ENCODE peak calls at places on chromosomes 1 and 21, in five cellular contexts. H, Z, R, A and C are unnamed samples. For H3K9me3 and H3K36me3, the result is how much of the 10 kb centered on the place peaks cover.

GRCh38 chr1:235319255-235319654 is 8.7 kb downstream of the ARID4B start:
- DNase-seq in R (no peak), A (no peak), Z (no peak), H (no peak), C (no peak)

GRCh38 chr1:68115308-68115707 is 64.9 kb upstream of the DIRAS3 start:
- DNase-seq in Z (no peak), R (no peak), H (no peak), A (no peak), C (no peak)

GRCh38 chr1:29879217-29879616 is 642.9 kb downstream of the PTPRU start:
- DNase-seq in A (no peak), R (no peak), H (no peak), Z (no peak), C (no peak)

GRCh38 chr1:110707257-110707656 is 32.5 kb upstream of the KCNA3 start:
- DNase-seq in H (no peak), Z (no peak), A (no peak), R (no peak), C (no peak)

GRCh38 chr1:113519561-113519960 is 129.2 kb downstream of the MAGI3 start:
- DNase-seq in A (peak), Z (peak), R (no peak), H (no peak), C (peak)

GRCh38 chr21:14785679-14786078 is 239.6 kb upstream of the SAMSN1 start:
- DNase-seq in A (no peak), H (no peak), R (no peak), Z (no peak), C (no peak)

GRCh38 chr1:150954708-150955107 is 19.9 kb downstream of the CERS2 start:
- DNase-seq in H (no peak), A (no peak), Z (no peak), R (no peak), C (no peak)

GRCh38 chr1:111851552-111851951 is 95.9 kb downstream of the DDX20 start:
- DNase-seq in H (no peak), Z (no peak), R (no peak), A (no peak), C (peak)

GRCh38 chr1:229204863-229205777 is 65.8 kb upstream of the RAB4A start:
- DNase-seq in R (peak), H (no peak), Z (peak), A (no peak), C (peak)

GRCh38 chr1:186568221-186568620 is 107.3 kb upstream of the PDC start:
- DNase-seq in R (no peak), Z (no peak), H (no peak), A (peak), C (no peak)

GRCh38 chr1:147266381-147266780 is 23.9 kb downstream of the CHD1L start:
- DNase-seq in H (no peak), R (no peak), A (no peak), Z (no peak), C (no peak)

GRCh38 chr1:109482796-109483638 is 688 bp upstream of the ATXN7L2 start:
- DNase-seq in A (no peak), H (no peak), R (peak), Z (no peak), C (peak)

GRCh38 chr1:150537732-150538684 is 11.2 kb upstream of the ADAMTSL4 start:
- DNase-seq in H (peak), R (peak), Z (peak), A (no peak), C (peak)

GRCh38 chr1:54516249-54516920 is 31.6 kb upstream of the ACOT11 start:
- DNase-seq in Z (no peak), R (no peak), H (no peak), A (peak), C (no peak)

GRCh38 chr1:170288155-170288554 is 142.4 kb downstream of the NTMT2 start:
- DNase-seq in Z (no peak), A (no peak), R (no peak), H (no peak), C (no peak)

GRCh38 chr21:42565886-42566523 is 52.4 kb downstream of the SLC37A1 start:
- DNase-seq in Z (no peak), R (peak), A (no peak), H (no peak), C (no peak)

GRCh38 chr21:38669186-38669585 is 136.5 kb upstream of the ETS2 start:
- DNase-seq in R (no peak), Z (peak), A (peak), H (no peak), C (peak)

GRCh38 chr1:234562336-234562735 is 47.6 kb downstream of the IRF2BP2 start:
- DNase-seq in A (no peak), H (no peak), Z (no peak), R (peak), C (no peak)

GRCh38 chr1:13549521-13549920 is 34.1 kb upstream of the PDPN start:
- DNase-seq in A (no peak), Z (no peak), H (no peak), R (no peak), C (no peak)

GRCh38 chr1:13546791-13547190 is 33.0 kb upstream of the LRRC38 start:
- DNase-seq in Z (no peak), R (no peak), A (no peak), H (no peak), C (no peak)

GRCh38 chr1:13549021-13549420 is 34.6 kb upstream of the PDPN start:
- DNase-seq in Z (no peak), R (no peak), H (no peak), A (no peak), C (no peak)

GRCh38 chr1:13550663-13551062 is 33.0 kb upstream of the PDPN start:
- DNase-seq in R (no peak), Z (no peak), H (no peak), A (peak), C (no peak)

GRCh38 chr1:13548281-13548680 is 34.5 kb upstream of the LRRC38 start:
- DNase-seq in Z (no peak), R (no peak), A (no peak), H (no peak), C (no peak)
- H3K9me3 ChIP-seq in Z (under half), R (under half), A (under half), H (under half), C (under half)

DNA sequence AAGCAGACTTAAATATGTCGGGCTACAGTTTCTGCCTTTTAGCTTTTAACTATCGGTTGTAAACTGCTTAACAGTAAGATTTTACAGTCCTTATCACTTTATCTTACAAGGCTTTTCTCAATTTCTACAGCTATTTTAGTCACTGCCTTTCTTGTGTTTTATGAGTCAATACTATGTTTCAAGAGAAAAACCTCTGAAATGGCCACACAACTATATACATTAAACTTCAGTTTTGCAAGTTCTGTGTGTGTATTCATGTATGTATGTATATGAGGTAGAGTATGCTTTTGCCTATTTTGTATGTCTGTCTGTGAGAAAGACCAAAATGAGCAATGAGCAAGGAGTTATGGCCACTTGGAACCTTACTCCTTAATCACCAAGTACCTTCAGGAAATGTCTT is 169.8 kb downstream of the SYT2 start:
- DNase-seq in R (no peak), Z (no peak), H (no peak), A (no peak), C (no peak)
- H3K4me3 ChIP-seq in R (peak), Z (peak), H (peak), A (no peak), C (no peak)

GRCh38 chr21:46664316-46664995 is 29.0 kb downstream of the PRMT2 start:
- DNase-seq in H (no peak), R (no peak), Z (no peak), A (no peak), C (no peak)

GRCh38 chr21:46667735-46668380 is 32.4 kb downstream of the PRMT2 start:
- DNase-seq in Z (peak), A (peak), R (no peak), H (no peak), C (no peak)

GRCh38 chr21:46667191-46667734 is 31.8 kb downstream of the PRMT2 start:
- DNase-seq in H (no peak), Z (no peak), R (no peak), A (peak), C (no peak)

GRCh38 chr21:46663754-46664153 is 28.3 kb downstream of the PRMT2 start:
- DNase-seq in Z (no peak), H (no peak), A (no peak), R (no peak), C (no peak)

GRCh38 chr21:46665566-46665965 is 30.1 kb downstream of the PRMT2 start:
- DNase-seq in A (no peak), H (no peak), R (no peak), Z (no peak), C (no peak)
- H3K36me3 ChIP-seq in A (under half), H (under half), R (under half), Z (under half), C (under half)

GRCh38 chr1:23548704-23549143 is 10.6 kb downstream of the ID3 start:
- DNase-seq in A (no peak), H (peak), R (peak), Z (no peak), C (no peak)
- H3K9me3 ChIP-seq in A (under half), H (under half), R (under half), Z (under half), C (under half)

DNA sequence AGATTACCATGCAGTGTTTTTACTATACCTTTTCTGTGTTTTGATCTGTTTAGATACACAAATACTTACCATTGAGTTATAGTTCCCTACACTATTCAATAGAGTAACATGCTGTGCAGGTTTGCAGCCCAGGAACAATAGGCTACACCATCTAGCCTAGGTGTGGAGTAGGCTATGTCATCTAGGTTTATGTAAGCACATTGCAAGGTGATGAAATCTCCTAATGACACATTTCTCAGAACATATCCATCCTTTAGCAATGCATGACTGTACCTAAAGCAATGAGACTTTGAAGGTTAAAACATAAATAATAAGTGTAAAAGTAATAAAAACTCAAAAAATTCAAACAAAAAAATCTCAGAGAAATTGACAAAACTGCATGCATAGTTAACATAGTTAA is 358.6 kb downstream of the USH2A start:
- DNase-seq in Z (no peak), H (no peak), R (no peak), A (no peak), C (no peak)
- H3K4me3 ChIP-seq in Z (no peak), H (no peak), R (no peak), A (no peak), C (no peak)

DNA sequence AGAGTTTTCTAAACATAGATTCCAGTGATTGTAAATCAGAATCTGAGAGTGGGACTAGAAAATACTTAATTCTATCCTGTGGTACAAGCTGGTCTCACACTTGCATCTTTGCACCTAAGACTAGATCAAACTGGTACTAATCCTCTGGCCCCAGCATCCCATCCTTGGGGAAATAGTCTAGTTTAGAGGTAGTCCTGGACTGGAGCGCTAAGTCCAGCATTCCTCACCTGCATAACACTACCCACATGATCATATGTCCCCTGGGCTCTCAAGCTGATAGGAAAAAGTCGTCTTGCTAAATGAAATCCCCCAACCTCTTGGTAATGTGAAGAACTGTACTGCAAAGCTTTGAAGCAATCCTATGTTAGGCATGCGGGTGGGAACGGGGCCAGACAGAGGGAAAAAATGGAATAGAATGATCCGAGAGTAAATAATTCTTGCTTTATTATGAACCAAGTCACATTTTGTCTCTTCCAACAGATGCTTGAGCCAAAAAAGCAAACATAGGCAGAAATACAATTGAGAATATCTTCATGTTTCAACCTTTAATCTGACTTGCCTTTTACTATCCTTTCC is 4.8 kb downstream of the COX20 start:
- DNase-seq in Z (no peak), H (no peak), A (no peak), R (no peak), C (no peak)
- H3K36me3 ChIP-seq in Z (half or more), H (half or more), A (half or more), R (under half), C (half or more)

DNA sequence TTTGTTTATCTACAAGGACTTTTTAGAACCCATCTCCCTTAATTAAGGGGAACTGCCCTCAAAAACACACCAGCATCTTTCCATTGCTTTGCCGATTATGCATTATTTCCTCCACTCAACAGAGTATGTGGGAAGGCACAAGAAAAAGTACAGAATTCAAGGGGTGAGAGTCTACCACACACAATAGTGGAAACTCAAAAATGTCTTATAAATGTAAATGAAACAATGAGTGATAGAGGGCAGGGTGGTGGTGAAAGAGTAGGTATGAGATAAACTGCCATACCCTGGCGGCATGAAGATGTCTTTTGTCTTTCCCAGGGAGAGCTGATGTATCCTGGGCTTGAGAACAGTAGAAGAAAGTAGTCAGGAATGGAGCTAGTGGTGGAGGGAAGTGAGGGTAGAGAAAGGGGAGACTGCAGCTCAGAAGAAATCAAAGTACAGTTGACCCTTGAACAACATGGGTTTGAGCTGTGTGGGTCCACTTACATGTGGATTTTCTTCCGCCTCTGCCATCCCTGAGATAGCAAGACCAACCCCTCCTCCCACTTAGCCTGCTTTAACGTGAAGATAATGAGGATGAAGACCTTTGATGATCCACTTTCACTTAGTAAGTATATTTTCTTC is 24.4 kb downstream of the CD58 start:
- DNase-seq in H (no peak), Z (no peak), A (no peak), R (no peak), C (no peak)
- H3K9me3 ChIP-seq in H (under half), Z (under half), A (under half), R (under half), C (under half)

DNA sequence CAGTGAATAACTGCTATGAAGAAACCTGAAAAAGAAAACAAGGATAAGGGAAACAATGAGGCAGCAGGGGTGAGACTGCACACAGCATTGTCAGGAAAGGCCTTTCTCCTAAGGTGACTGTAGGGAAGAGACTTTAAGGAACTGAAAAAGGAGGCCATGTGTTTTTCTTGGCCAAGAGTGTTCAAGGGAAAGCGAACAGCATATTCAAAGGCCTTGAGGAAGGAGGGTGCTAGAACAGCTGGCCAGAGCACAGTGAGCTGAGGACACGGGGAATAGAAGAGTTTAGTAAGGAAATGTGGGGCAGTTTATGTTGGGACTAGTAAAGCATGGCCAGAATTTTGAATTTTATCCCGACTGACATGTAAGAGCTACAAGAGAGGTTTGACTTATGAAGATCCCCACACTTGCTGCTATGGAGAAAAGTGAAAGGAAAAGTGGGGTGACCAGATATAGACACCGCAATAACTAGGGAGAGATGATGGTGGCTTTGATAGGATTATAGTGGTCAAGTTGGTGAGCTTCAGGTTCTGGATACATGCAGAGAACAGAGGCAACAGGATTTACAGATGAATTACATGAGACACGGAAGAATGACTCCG is 1.4 kb downstream of the RWDD2B start:
- DNase-seq in H (no peak), R (no peak), Z (no peak), A (no peak), C (no peak)
- H3K4me3 ChIP-seq in H (peak), R (no peak), Z (peak), A (peak), C (peak)

GRCh38 chr1:32828341-32828740 is 10.9 kb downstream of the S100PBP start:
- DNase-seq in A (peak), Z (peak), R (no peak), H (no peak), C (no peak)
- H3K36me3 ChIP-seq in A (under half), Z (half or more), R (under half), H (half or more), C (half or more)

DNA sequence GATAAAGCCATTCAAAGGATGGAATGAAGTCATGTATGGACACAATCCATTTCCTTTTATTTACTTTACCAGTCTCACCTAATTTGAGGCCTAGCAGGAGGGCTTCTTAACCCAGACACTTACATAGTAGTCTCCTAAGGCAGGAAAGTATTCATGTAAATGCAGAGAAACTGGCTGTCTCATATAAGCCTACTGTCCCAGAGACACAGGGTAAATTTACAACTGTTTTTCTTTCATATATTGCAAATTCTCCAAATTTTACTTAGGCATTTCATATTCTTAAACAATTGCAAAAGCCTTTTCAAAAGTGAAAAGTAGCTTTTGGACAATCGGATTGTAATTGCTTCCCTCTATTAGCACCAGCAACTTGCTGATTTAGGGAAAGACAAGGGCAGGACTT is 29.9 kb downstream of the SPAG17 start:
- DNase-seq in R (no peak), H (no peak), A (no peak), Z (no peak), C (no peak)
- H3K9me3 ChIP-seq in R (under half), H (under half), A (under half), Z (under half), C (under half)